ENCODE peak calls at places on chromosomes 12 and 14, in eight cellular contexts. R is NCI-H1930; P is heart left ventricle; U is activated naive CD4-positive, alpha-beta T cell treated with anti-CD3 and anti-CD28 coated beads, Interleukin-2, amount 50 U/mL, for 16 hours; X is anterior cingulate cortex; J is mucosa of descending colon; E is COR-L47; O is T1000. Q is an unnamed sample.

GRCh38 chr12:27333311-27334009 is 824 bp downstream of the BMAL2 start:
- DNase-seq in E (peak), U (peak), P (peak), J (peak), R (no peak), O (peak), X (peak), Q (peak)

GRCh38 chr14:61562321-61563161 is 132.8 kb upstream of the HIF1A start:
- DNase-seq in R (no peak), O (peak), U (peak), E (no peak), P (no peak), J (no peak), X (no peak), Q (no peak)

GRCh38 chr12:52206309-52207040 is 14.7 kb upstream of the KRT80 start:
- DNase-seq in R (no peak), O (no peak), J (peak), P (no peak), X (no peak), E (no peak), U (no peak), Q (no peak)

GRCh38 chr14:91257328-91258020 is 13.0 kb upstream of the GPR68 start:
- DNase-seq in U (no peak), X (no peak), J (no peak), P (no peak), O (no peak), E (no peak), R (no peak), Q (no peak)

GRCh38 chr14:69675877-69676416 is 64.6 kb downstream of the SUSD6 start:
- DNase-seq in X (no peak), R (no peak), J (no peak), O (no peak), E (no peak), U (peak), P (no peak), Q (no peak)

GRCh38 chr12:94204647-94205247 is 56.4 kb downstream of the PLXNC1 start:
- DNase-seq in U (no peak), R (no peak), P (no peak), X (no peak), E (no peak), O (no peak), J (no peak), Q (no peak)

GRCh38 chr12:103647267-103647666 is 60.2 kb downstream of the STAB2 start:
- DNase-seq in U (no peak), P (no peak), J (no peak), E (no peak), R (no peak), O (no peak), X (no peak), Q (no peak)

GRCh38 chr12:4011597-4011996 is 138.4 kb upstream of the PARP11 start:
- DNase-seq in J (no peak), O (no peak), R (no peak), E (no peak), P (no peak), X (no peak), U (no peak), Q (no peak)

GRCh38 chr14:104114421-104115130 is 23.8 kb upstream of the KIF26A start:
- DNase-seq in O (no peak), R (no peak), J (peak), E (no peak), X (no peak), U (peak), P (no peak), Q (no peak)

GRCh38 chr12:39440781-39441180 is 2.1 kb downstream of the KIF21A start:
- DNase-seq in E (no peak), X (no peak), J (no peak), R (no peak), U (no peak), P (no peak), O (no peak), Q (no peak)

GRCh38 chr12:56014205-56014604 is 6.6 kb upstream of the IKZF4 start:
- DNase-seq in U (no peak), P (no peak), J (no peak), E (peak), O (no peak), X (no peak), R (no peak), Q (peak)

GRCh38 chr12:88305491-88305890 is 163.4 kb downstream of the TMTC3 start:
- DNase-seq in J (no peak), P (no peak), O (no peak), R (no peak), E (no peak), U (no peak), X (no peak), Q (no peak)

GRCh38 chr14:24816929-24817637 is 183.1 kb upstream of the GZMB start:
- DNase-seq in R (no peak), U (no peak), X (no peak), E (no peak), P (peak), O (no peak), J (peak), Q (no peak)

GRCh38 chr12:1377117-1377516 is 217.3 kb downstream of the FBXL14 start:
- DNase-seq in E (no peak), U (no peak), P (no peak), J (no peak), R (no peak), X (no peak), O (no peak), Q (no peak)

GRCh38 chr12:5758347-5758746 is 186.7 kb downstream of the ANO2 start:
- DNase-seq in O (no peak), U (no peak), P (no peak), E (no peak), R (no peak), J (no peak), X (no peak), Q (no peak)

GRCh38 chr14:24430682-24431568 is 1.2 kb downstream of the KHNYN start:
- DNase-seq in X (no peak), R (no peak), U (peak), E (no peak), J (peak), P (no peak), O (no peak), Q (no peak)

GRCh38 chr12:47273191-47273626 is 193.4 kb upstream of the AMIGO2 start:
- DNase-seq in O (no peak), E (no peak), P (no peak), U (no peak), R (no peak), J (no peak), X (no peak), Q (no peak)

GRCh38 chr14:104544362-104544761 is 35.2 kb upstream of the C14orf180 start:
- DNase-seq in O (no peak), P (no peak), J (no peak), E (no peak), R (no peak), X (no peak), U (no peak), Q (no peak)

GRCh38 chr12:3206536-3207072 is 129.4 kb downstream of the TSPAN9 start:
- DNase-seq in J (no peak), R (no peak), O (no peak), P (no peak), E (no peak), X (no peak), U (no peak), Q (no peak)

GRCh38 chr12:50057000-50057841 is at the start of gene ASIC1:
- DNase-seq in R (peak), X (peak), U (peak), O (no peak), P (peak), E (peak), J (peak), Q (no peak)

GRCh38 chr14:93804654-93805053 is 16.4 kb upstream of the PRIMA1 start:
- DNase-seq in O (no peak), E (no peak), U (no peak), R (no peak), P (no peak), J (no peak), X (no peak), Q (no peak)

GRCh38 chr12:1544991-1545700 is 49.2 kb downstream of the FBXL14 start:
- DNase-seq in U (no peak), J (no peak), R (no peak), X (no peak), P (no peak), O (no peak), E (peak), Q (no peak)

GRCh38 chr12:95529693-95530225 is 21.5 kb downstream of the USP44 start:
- DNase-seq in X (no peak), P (no peak), U (no peak), O (no peak), J (no peak), R (no peak), E (no peak), Q (no peak)

GRCh38 chr12:69994593-69995222 is 169.7 kb downstream of the MYRFL start:
- DNase-seq in R (no peak), U (no peak), J (peak), O (no peak), X (no peak), E (no peak), P (no peak), Q (no peak)

GRCh38 chr12:64608901-64609542 is 1.3 kb upstream of the RASSF3 start:
- DNase-seq in E (no peak), X (no peak), O (peak), J (peak), P (no peak), R (peak), U (peak), Q (no peak)

GRCh38 chr14:89185919-89186849 is 230.8 kb downstream of the FOXN3 start:
- DNase-seq in P (no peak), X (no peak), O (peak), R (no peak), J (no peak), E (no peak), U (no peak), Q (no peak)

GRCh38 chr12:54358945-54359761 is 5.1 kb downstream of the GPR84 start:
- DNase-seq in E (peak), U (peak), R (peak), X (peak), P (peak), J (peak), O (peak), Q (peak)

GRCh38 chr12:14443531-14443930 is 78.0 kb downstream of the ATF7IP start:
- DNase-seq in J (no peak), O (no peak), U (no peak), E (no peak), P (no peak), X (no peak), R (no peak), Q (no peak)

GRCh38 chr14:87397499-87397898 is 595.5 kb downstream of the GALC start:
- DNase-seq in P (no peak), O (no peak), E (no peak), R (no peak), X (no peak), J (no peak), U (no peak), Q (no peak)

GRCh38 chr12:120720234-120720968 is 5.2 kb upstream of the ACADS start:
- DNase-seq in J (no peak), U (no peak), R (no peak), X (peak), P (no peak), E (no peak), O (no peak), Q (no peak)

GRCh38 chr12:93200291-93200917 is 177.3 kb upstream of the NUDT4 start:
- DNase-seq in E (no peak), P (no peak), U (no peak), O (no peak), X (no peak), R (no peak), J (no peak), Q (no peak)

GRCh38 chr14:20855652-20856291 is 35.4 kb upstream of the RNASE3 start:
- DNase-seq in J (peak), P (peak), R (peak), X (peak), O (no peak), E (no peak), U (peak), Q (peak)

GRCh38 chr12:101414533-101415119 is 7.1 kb upstream of the ARL1 start:
- DNase-seq in U (no peak), O (peak), P (no peak), R (peak), E (peak), J (no peak), X (no peak), Q (peak)

GRCh38 chr14:105864651-105865265 is 338.4 kb downstream of the TMEM121 start:
- DNase-seq in O (no peak), X (no peak), J (peak), E (no peak), U (peak), P (peak), R (no peak), Q (no peak)

GRCh38 chr14:76407449-76408150 is 31.7 kb downstream of the ESRRB start:
- DNase-seq in P (no peak), J (no peak), X (no peak), U (no peak), R (no peak), O (no peak), E (no peak), Q (no peak)

GRCh38 chr14:88005050-88005481 is at the start of gene GPR65:
- DNase-seq in O (no peak), P (no peak), R (no peak), E (no peak), U (no peak), J (no peak), X (no peak), Q (no peak)

GRCh38 chr14:104425171-104425681 is 154.3 kb upstream of the C14orf180 start:
- DNase-seq in O (no peak), P (no peak), X (no peak), E (no peak), U (no peak), J (no peak), R (no peak), Q (no peak)

GRCh38 chr14:91925727-91926121 is 21.8 kb downstream of the FBLN5 start:
- DNase-seq in U (no peak), R (no peak), O (no peak), X (no peak), P (no peak), J (no peak), E (no peak), Q (no peak)

Q was measured in NCI-H1105.